ENCODE peak calls at places on chromosomes 11 and 22, in seven cellular contexts. N is thoracic aorta; G is H9; P is CD4-positive, alpha-beta memory T cell; I is HepG2; Q is colonic mucosa; Z is GM23248. L is an unnamed sample. For H3K4me1, the result is how much of the 10 kb centered on the place peaks cover.

GRCh38 chr22:42889290-42889689 is 32.2 kb upstream of the ARFGAP3 start:
- DNase-seq in G (no peak), N (no peak), P (no peak), I (no peak), Z (no peak), Q (no peak), L (no peak)

GRCh38 chr11:203056-203944 is 3.9 kb downstream of the BET1L start:
- DNase-seq in Q (peak), N (no peak), G (no peak), P (no peak), I (no peak), Z (no peak), L (peak)

GRCh38 chr11:88779551-88779950 is 286.2 kb downstream of the GRM5 start:
- DNase-seq in N (no peak), P (no peak), Q (no peak), I (peak), Z (peak), G (no peak), L (no peak)

GRCh38 chr11:65869643-65870306 is 2.8 kb downstream of the EFEMP2 start:
- DNase-seq in Q (no peak), N (no peak), P (no peak), G (no peak), I (no peak), Z (no peak), L (no peak)

GRCh38 chr11:130606781-130607511 is 158.5 kb downstream of the ADAMTS15 start:
- DNase-seq in G (no peak), I (no peak), Q (no peak), N (no peak), Z (peak), P (no peak), L (peak)

GRCh38 chr11:84408946-84409411 is 1122.8 kb upstream of the CCDC90B start:
- DNase-seq in N (no peak), Q (no peak), P (no peak), I (no peak), Z (peak), G (no peak), L (no peak)

GRCh38 chr11:95134491-95134890 is 44.8 kb downstream of the ENDOD1 start:
- DNase-seq in N (no peak), I (no peak), G (no peak), Q (no peak), P (no peak), Z (peak), L (no peak)

GRCh38 chr11:12224537-12224893 is 114.1 kb downstream of the MICAL2 start:
- DNase-seq in G (no peak), Q (peak), N (peak), P (peak), I (no peak), Z (no peak), L (no peak)

GRCh38 chr22:38215156-38216038 is 13.6 kb downstream of the MAFF start:
- DNase-seq in I (no peak), P (no peak), G (no peak), Q (no peak), Z (no peak), N (no peak), L (no peak)

GRCh38 chr11:15490535-15490934 is 375.8 kb downstream of the INSC start:
- DNase-seq in P (no peak), N (no peak), Z (no peak), I (no peak), Q (no peak), G (no peak), L (no peak)

GRCh38 chr22:20648306-20648903 is 125.5 kb upstream of the SERPIND1 start:
- DNase-seq in N (no peak), I (no peak), G (peak), Z (no peak), Q (no peak), P (no peak), L (no peak)

GRCh38 chr11:18709414-18709813 is 10.8 kb downstream of the TMEM86A start:
- DNase-seq in G (no peak), Z (no peak), I (no peak), Q (no peak), P (no peak), N (no peak), L (no peak)

GRCh38 chr22:47411006-47411405 is 648.6 kb downstream of the TBC1D22A start:
- DNase-seq in N (no peak), Z (no peak), G (no peak), P (no peak), I (no peak), Q (no peak), L (peak)

GRCh38 chr11:56521955-56522354 is 21.1 kb downstream of the OR5M11 start:
- DNase-seq in G (no peak), Z (peak), P (no peak), I (peak), Q (no peak), N (no peak), L (no peak)

GRCh38 chr11:87662287-87662686 is 513.0 kb downstream of the RAB38 start:
- DNase-seq in Q (no peak), I (no peak), P (no peak), G (no peak), Z (no peak), N (no peak), L (no peak)

GRCh38 chr11:102393272-102393730 is 46.3 kb downstream of the BIRC2 start:
- DNase-seq in I (peak), Z (no peak), N (no peak), P (no peak), G (no peak), Q (no peak), L (no peak)

GRCh38 chr11:47004595-47005033 is 68.1 kb downstream of the CSTPP1 start:
- DNase-seq in I (peak), N (peak), G (no peak), Z (peak), Q (peak), P (no peak), L (no peak)

GRCh38 chr11:61384271-61385242 is 7.8 kb upstream of the TMEM216 start:
- DNase-seq in P (no peak), N (no peak), Q (no peak), G (peak), Z (peak), I (peak), L (no peak)

GRCh38 chr11:9861860-9862725 is 198.2 kb downstream of the SWAP70 start:
- DNase-seq in I (peak), P (peak), Q (peak), Z (peak), G (peak), N (no peak), L (no peak)

GRCh38 chr11:55707029-55707428 is 45.0 kb downstream of the OR4C6 start:
- DNase-seq in G (no peak), Q (no peak), P (no peak), Z (peak), I (peak), N (no peak), L (no peak)

GRCh38 chr11:44793350-44794090 is 66.8 kb downstream of the TSPAN18 start:
- DNase-seq in Z (no peak), P (no peak), Q (no peak), G (no peak), I (no peak), N (no peak), L (no peak)

GRCh38 chr22:48135641-48136040 is 1373.2 kb downstream of the TBC1D22A start:
- DNase-seq in P (no peak), Z (no peak), N (no peak), I (no peak), G (no peak), Q (no peak), L (no peak)

GRCh38 chr22:26550498-26551033 is 38.3 kb upstream of the TFIP11 start:
- DNase-seq in Q (no peak), Z (peak), I (peak), G (no peak), P (no peak), N (no peak), L (no peak)

GRCh38 chr22:45768490-45768889 is 96.9 kb downstream of the ATXN10 start:
- DNase-seq in I (no peak), N (no peak), Q (no peak), P (no peak), G (no peak), Z (no peak), L (no peak)

GRCh38 chr11:44065851-44066731 is at the start of gene ACCS:
- DNase-seq in P (peak), G (peak), Z (peak), Q (peak), I (peak), N (peak), L (peak)

GRCh38 chr11:117929568-117930207 is 486 bp upstream of the TMPRSS13 start:
- DNase-seq in Q (no peak), N (no peak), G (no peak), Z (no peak), I (no peak), P (no peak), L (no peak)

GRCh38 chr11:121106812-121107211 is 5.8 kb downstream of the TECTA start:
- DNase-seq in N (no peak), I (no peak), Q (no peak), G (no peak), P (no peak), Z (no peak), L (no peak)

GRCh38 chr11:134261626-134262488 is 8.5 kb downstream of the ACAD8 start:
- DNase-seq in G (peak), I (peak), N (no peak), Q (no peak), Z (peak), P (no peak), L (no peak)

GRCh38 chr11:29119691-29120328 is 897.0 kb downstream of the KCNA4 start:
- DNase-seq in N (no peak), P (no peak), G (no peak), I (no peak), Q (no peak), Z (peak), L (no peak)

GRCh38 chr11:113888848-113889247 is 13.5 kb upstream of the USP28 start:
- DNase-seq in G (no peak), P (no peak), N (no peak), I (no peak), Q (no peak), Z (no peak), L (no peak)

GRCh38 chr22:49258107-49259010 is 569.3 kb downstream of the BRD1 start:
- DNase-seq in N (no peak), Q (no peak), I (no peak), G (peak), Z (no peak), P (no peak), L (no peak)

GRCh38 chr11:119481667-119482400 is 58.9 kb upstream of the THY1 start:
- DNase-seq in Z (peak), N (no peak), G (no peak), I (no peak), P (no peak), Q (no peak), L (peak)

GRCh38 chr11:6354651-6355485 is 34.6 kb upstream of the CAVIN3 start:
- DNase-seq in P (no peak), N (no peak), I (peak), Q (no peak), Z (no peak), G (no peak), L (no peak)

GRCh38 chr11:34631297-34631696 is 10.4 kb downstream of the EHF start:
- DNase-seq in G (no peak), P (no peak), Z (no peak), I (no peak), Q (no peak), N (no peak), L (no peak)

GRCh38 chr11:78564889-78565467 is 9.7 kb downstream of the NARS2 start:
- DNase-seq in N (no peak), Z (peak), P (no peak), G (no peak), I (no peak), Q (no peak), L (no peak)

GRCh38 chr11:46535688-46536087 is 58.1 kb downstream of the AMBRA1 start:
- DNase-seq in Q (no peak), I (no peak), G (no peak), Z (no peak), P (no peak), N (no peak), L (no peak)

GRCh38 chr22:23392420-23393121 is 187.5 kb downstream of the IGLL1 start:
- DNase-seq in I (no peak), P (no peak), Q (no peak), G (no peak), N (no peak), Z (no peak), L (no peak)

DNA sequence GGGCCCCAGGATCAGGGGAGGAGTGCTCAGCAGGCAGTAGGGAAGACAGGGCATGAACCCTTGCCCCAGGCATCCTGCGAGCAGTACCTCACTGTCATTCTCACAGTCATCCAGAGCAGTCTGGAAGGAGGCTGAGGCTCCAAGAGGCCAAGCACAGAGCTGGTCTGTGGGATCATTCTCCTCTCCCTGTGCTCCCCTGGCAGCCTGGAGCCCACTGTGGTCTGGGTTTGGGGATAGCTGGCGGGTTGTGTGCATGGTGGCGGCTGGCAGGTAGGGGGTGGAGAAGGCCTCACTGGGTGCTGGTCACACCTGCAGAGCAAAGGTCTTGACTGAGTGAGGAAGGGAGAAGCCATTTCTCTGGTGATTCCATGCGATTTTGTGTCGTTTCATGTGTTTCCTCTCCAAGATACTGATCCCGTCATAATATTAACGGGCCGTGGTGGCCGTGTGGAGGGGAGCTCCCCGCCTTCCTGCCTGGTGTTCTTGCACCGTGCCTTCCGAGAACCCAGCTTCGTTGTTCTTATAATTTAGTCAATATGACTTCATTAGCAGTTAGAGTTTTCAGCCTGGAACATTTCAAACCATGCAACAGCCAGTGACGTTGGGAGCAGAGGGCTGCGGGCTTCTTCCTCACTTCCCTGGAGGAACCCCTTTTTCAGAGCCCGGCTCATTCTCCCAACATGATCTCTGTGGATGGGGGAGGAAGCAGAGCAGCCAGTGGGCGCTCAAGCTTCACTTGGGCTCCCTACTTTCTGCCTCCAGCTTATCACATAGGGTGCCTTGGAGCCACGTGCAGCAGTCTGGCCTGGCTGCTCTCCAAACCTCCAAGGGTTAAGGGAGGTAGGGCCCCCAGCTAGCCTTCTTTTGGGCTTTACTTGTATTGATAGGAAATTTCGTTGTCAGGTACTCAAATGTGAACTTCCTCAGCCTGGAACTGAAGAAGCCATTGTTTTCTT is 20.8 kb upstream of the ADORA2A start:
- DNase-seq in Z (no peak), G (no peak), I (no peak), N (no peak), P (no peak), Q (no peak), L (no peak)
- H3K4me1 ChIP-seq in Z (under half), G (under half), I (under half), N (under half), P (under half), Q (under half), L (under half)

GRCh38 chr11:36569095-36569494 is 1.3 kb downstream of the RAG1 start:
- DNase-seq in N (no peak), G (no peak), I (no peak), P (no peak), Z (no peak), Q (no peak), L (no peak)
- H3K4me1 ChIP-seq in N (under half), G (under half), I (under half), P (under half), Z (under half), Q (under half), L (under half)

GRCh38 chr22:41834005-41834975 is 1.4 kb downstream of the SREBF2 start:
- DNase-seq in I (peak), P (no peak), N (no peak), G (no peak), Q (no peak), Z (no peak), L (no peak)

GRCh38 chr22:41838842-41839618 is 6.1 kb downstream of the SREBF2 start:
- DNase-seq in N (no peak), Q (no peak), P (no peak), G (no peak), Z (no peak), I (no peak), L (peak)

GRCh38 chr22:41840216-41840615 is 7.3 kb downstream of the SREBF2 start:
- DNase-seq in Z (no peak), G (no peak), I (no peak), P (no peak), N (no peak), Q (no peak), L (no peak)

GRCh38 chr22:41833369-41834004 is 582 bp downstream of the SREBF2 start:
- DNase-seq in P (peak), Q (peak), G (no peak), I (no peak), Z (peak), N (no peak), L (no peak)

DNA sequence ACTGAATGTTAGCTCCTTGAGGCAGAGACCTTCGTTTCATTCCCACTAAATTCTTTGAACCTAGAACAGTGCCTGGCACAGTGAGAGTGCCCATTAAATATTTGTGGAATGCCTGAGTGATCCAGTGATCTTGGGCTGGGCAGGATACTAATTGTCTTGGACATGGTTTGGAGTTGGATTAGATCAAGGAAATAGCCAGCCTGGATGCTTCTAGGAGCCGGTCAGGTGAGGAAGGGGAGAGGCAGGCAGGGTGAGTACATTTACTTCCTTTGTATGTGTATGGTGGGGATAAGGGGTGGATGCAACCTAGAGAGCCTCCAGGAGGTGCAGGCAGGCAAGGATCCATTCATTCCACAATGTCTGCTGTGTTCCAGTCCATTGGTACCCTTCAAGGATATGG is 3.6 kb downstream of the SREBF2 start:
- DNase-seq in I (no peak), G (no peak), N (no peak), Q (no peak), Z (no peak), P (no peak), L (no peak)
- H3K4me1 ChIP-seq in I (half or more), G (under half), N (under half), Q (under half), Z (under half), P (under half), L (half or more)

GRCh38 chr11:126432065-126432461 is 76.6 kb downstream of the ST3GAL4 start:
- DNase-seq in G (no peak), I (no peak), P (no peak), N (no peak), Z (peak), Q (no peak), L (no peak)
- H3K4me1 ChIP-seq in G (under half), I (under half), P (under half), N (under half), Z (under half), Q (under half), L (under half)

GRCh38 chr11:71930556-71931244 is 1.9 kb downstream of the RNF121 start:
- DNase-seq in N (no peak), I (no peak), G (no peak), P (no peak), Z (no peak), Q (no peak), L (no peak)
- H3K4me1 ChIP-seq in N (half or more), I (half or more), G (under half), P (under half), Z (under half), Q (under half), L (under half)

GRCh38 chr11:96204366-96204659 is 138.7 kb downstream of the MAML2 start:
- DNase-seq in P (no peak), Q (no peak), Z (no peak), I (no peak), N (no peak), G (no peak), L (no peak)
- H3K4me1 ChIP-seq in P (half or more), Q (under half), Z (under half), I (under half), N (under half), G (under half), L (half or more)